ENCODE peak calls at places on chromosomes 11 and 22, in six cellular contexts. E, V, L, D, R and K are unnamed samples. For H3K4me1, the result is how much of the 10 kb centered on the place peaks cover.

GRCh38 chr11:112174789-112175595 is at the start of gene BCO2:
- DNase-seq in V (peak), L (peak), R (no peak), E (peak), D (peak), K (peak)

GRCh38 chr11:76672431-76673163 is 2.0 kb upstream of the LRRC32 start:
- DNase-seq in V (no peak), D (no peak), R (no peak), E (no peak), L (peak), K (no peak)

GRCh38 chr11:41449483-41450050 is 9.9 kb downstream of the LRRC4C start:
- DNase-seq in R (no peak), V (no peak), E (no peak), D (no peak), L (no peak), K (no peak)

GRCh38 chr11:46072172-46072964 is 48.9 kb downstream of the PHF21A start:
- DNase-seq in V (peak), L (no peak), D (no peak), R (no peak), E (no peak), K (no peak)

GRCh38 chr11:94588366-94588952 is 21.3 kb downstream of the PIWIL4 start:
- DNase-seq in L (peak), D (no peak), E (no peak), V (no peak), R (no peak), K (no peak)

GRCh38 chr22:44309137-44309536 is 3.6 kb downstream of the SHISAL1 start:
- DNase-seq in E (no peak), R (no peak), L (peak), V (peak), D (peak), K (no peak)

GRCh38 chr11:65429724-65430405 is 7.3 kb downstream of the NEAT1 start:
- DNase-seq in L (peak), R (no peak), D (peak), E (no peak), V (peak), K (no peak)

GRCh38 chr11:116601734-116602636 is 170.8 kb downstream of the BUD13 start:
- DNase-seq in L (peak), D (peak), V (peak), E (no peak), R (no peak), K (peak)

GRCh38 chr11:75371930-75372876 is 20.7 kb upstream of the ARRB1 start:
- DNase-seq in V (peak), L (peak), R (no peak), E (no peak), D (no peak), K (no peak)

GRCh38 chr11:64831411-64831891 is 13.0 kb downstream of the CDC42BPG start:
- DNase-seq in E (no peak), V (no peak), R (no peak), L (no peak), D (no peak), K (no peak)

GRCh38 chr11:75349540-75350116 is 1.8 kb downstream of the ARRB1 start:
- DNase-seq in E (peak), V (peak), R (no peak), L (no peak), D (no peak), K (peak)

GRCh38 chr11:28922351-28922981 is 814.3 kb downstream of the METTL15 start:
- DNase-seq in E (no peak), V (no peak), L (no peak), R (no peak), D (peak), K (no peak)

GRCh38 chr22:19448076-19448607 is 631 bp upstream of the C22orf39 start:
- DNase-seq in V (peak), E (no peak), D (peak), R (no peak), L (peak), K (peak)

DNA sequence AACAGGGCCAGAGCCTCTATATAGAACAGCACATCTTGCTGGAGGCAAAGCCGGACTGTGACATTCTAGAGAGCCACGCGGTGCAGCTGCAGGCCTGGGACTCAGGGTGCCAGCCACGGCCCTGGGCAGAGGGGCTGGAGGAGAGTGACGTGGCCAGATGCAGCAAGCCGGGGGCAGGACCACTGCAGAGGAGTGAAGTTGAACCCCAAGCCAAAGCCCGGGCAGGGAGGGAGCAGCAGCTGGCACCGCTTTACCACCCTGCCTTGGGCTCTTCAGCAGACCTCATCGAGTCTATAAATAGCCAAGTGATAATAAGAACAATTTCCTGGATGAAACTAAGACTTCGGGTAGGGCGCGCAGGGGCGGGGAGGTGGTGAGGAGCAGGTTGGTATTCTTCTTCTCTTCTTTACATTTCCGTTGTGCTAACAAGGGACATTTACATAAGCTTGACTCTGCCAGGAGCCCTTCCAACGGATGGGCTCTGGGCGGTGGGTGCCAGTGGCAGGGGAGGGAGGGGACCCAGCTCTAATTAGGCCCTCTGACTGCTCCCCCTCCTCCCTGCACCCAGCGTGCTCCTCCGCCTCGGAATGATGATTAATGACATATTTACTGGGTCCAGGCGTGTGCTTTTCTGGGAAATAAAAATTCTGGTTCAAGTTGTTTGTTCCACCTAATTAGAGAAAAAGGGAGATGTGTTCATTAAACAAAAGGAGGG is 110.2 kb downstream of the ST3GAL4 start:
- DNase-seq in R (no peak), L (no peak), D (no peak), V (no peak), E (no peak), K (no peak)
- H3K4me1 ChIP-seq in R (under half), L (under half), D (under half), V (under half), E (under half), K (under half)

GRCh38 chr11:124738713-124739478 is 846 bp upstream of the NRGN start:
- DNase-seq in R (no peak), E (no peak), D (no peak), V (no peak), L (no peak), K (no peak)
- H3K14ac ChIP-seq in R (no peak), E (no peak), D (peak), V (no peak), L (no peak), K (no peak)

DNA sequence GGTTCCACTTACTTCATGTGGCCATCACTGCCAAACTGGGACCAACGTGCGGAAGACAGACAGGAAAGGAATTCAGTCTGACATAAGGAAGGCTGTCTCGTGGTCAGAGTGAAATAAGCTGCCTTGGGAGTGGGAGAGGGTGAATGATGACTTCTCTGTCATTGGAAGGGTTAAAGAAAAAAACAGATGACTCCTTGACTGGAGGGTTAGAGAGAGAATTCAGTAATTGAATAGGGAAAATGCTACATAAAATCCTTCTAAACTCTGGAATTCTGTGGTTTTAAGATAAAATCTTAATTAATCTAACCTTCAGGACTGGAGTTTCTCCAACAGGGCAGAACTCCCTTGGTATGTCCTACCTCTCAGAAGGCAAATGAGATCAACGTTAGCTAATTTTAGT is 33.8 kb downstream of the RAB30 start:
- DNase-seq in L (no peak), E (no peak), V (peak), R (no peak), D (no peak), K (no peak)
- H3K4me1 ChIP-seq in L (under half), E (under half), V (under half), R (under half), D (under half), K (under half)

GRCh38 chr22:50144005-50144614 is 26.4 kb upstream of the PANX2 start:
- DNase-seq in L (no peak), E (no peak), V (no peak), D (no peak), R (no peak), K (no peak)

GRCh38 chr22:50146440-50147228 is 23.9 kb upstream of the PANX2 start:
- DNase-seq in L (peak), R (no peak), E (no peak), D (peak), V (no peak), K (no peak)

GRCh38 chr22:50148166-50148500 is 22.4 kb upstream of the PANX2 start:
- DNase-seq in L (no peak), R (no peak), V (no peak), E (no peak), D (no peak), K (no peak)

GRCh38 chr22:50143096-50143495 is 27.4 kb upstream of the PANX2 start:
- DNase-seq in L (no peak), E (no peak), D (no peak), V (no peak), R (no peak), K (no peak)

DNA sequence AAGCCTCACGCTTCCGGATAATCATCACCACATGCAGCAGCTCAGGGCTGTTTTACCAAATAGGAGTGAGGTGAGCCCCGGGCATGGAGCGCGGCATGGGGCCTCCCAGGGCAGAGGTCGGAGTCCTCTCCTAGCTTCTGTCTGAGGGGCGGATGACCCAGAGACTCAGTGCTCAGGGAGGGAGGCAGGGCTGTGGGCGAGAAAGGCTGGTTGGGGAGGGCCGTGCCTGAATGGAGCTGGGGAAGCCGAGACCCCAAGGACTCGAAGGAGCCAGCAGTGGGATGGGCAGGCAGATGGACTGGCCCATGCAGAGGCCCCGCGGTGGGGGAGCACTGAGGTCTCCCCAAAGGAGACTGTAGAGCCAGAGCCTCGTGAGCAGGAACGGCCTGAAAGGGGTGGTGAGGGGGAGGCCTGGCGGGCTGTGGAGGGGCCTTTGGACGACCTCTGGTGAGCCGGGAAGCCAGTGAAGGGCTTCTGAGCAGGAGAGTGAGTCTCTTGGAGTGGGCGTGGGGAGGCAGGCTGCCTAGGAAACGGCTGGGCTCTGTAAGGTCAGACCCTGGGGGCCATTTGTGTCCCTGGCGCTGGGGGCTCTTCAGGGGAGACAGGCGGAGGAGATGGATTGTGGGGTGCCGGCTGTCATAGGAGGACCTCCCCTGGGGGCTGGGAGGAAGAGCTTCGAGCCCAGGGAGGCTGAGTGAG is 24.6 kb upstream of the PANX2 start:
- DNase-seq in E (no peak), V (no peak), L (no peak), R (no peak), D (no peak), K (no peak)
- H3K14ac ChIP-seq in E (no peak), V (peak), L (no peak), R (no peak), D (no peak), K (no peak)

GRCh38 chr22:36419912-36420882 is 32.4 kb upstream of the MYH9 start:
- DNase-seq in E (no peak), R (no peak), V (peak), L (peak), D (no peak), K (no peak)
- H3K4me1 ChIP-seq in E (under half), R (under half), V (under half), L (under half), D (under half), K (under half)

GRCh38 chr11:8587915-8588314 is 6.1 kb downstream of the STK33 start:
- DNase-seq in R (no peak), D (no peak), L (no peak), V (no peak), E (no peak), K (no peak)

GRCh38 chr11:8584511-8584910 is 9.5 kb downstream of the STK33 start:
- DNase-seq in D (no peak), E (no peak), L (no peak), V (no peak), R (no peak), K (no peak)

GRCh38 chr11:8584096-8584495 is 9.9 kb downstream of the STK33 start:
- DNase-seq in E (no peak), R (no peak), V (no peak), L (no peak), D (peak), K (no peak)

GRCh38 chr11:8586184-8586583 is 7.8 kb downstream of the STK33 start:
- DNase-seq in D (no peak), V (no peak), E (no peak), L (no peak), R (no peak), K (no peak)

GRCh38 chr11:8586805-8587204 is 7.2 kb downstream of the STK33 start:
- DNase-seq in R (no peak), E (no peak), D (no peak), V (no peak), L (no peak), K (no peak)
- H3K14ac ChIP-seq in R (no peak), E (no peak), D (no peak), V (no peak), L (no peak), K (no peak)

GRCh38 chr22:42077486-42078125 is 1.9 kb upstream of the SMDT1 start:
- DNase-seq in L (no peak), R (no peak), V (no peak), E (no peak), D (no peak), K (no peak)
- H3K4me1 ChIP-seq in L (under half), R (under half), V (under half), E (under half), D (under half), K (under half)

GRCh38 chr11:71947498-71947897 is 18.7 kb downstream of the RNF121 start:
- DNase-seq in L (peak), V (no peak), D (no peak), E (no peak), R (no peak), K (no peak)
- H3K14ac ChIP-seq in L (no peak), V (no peak), D (no peak), E (no peak), R (no peak), K (no peak)

DNA sequence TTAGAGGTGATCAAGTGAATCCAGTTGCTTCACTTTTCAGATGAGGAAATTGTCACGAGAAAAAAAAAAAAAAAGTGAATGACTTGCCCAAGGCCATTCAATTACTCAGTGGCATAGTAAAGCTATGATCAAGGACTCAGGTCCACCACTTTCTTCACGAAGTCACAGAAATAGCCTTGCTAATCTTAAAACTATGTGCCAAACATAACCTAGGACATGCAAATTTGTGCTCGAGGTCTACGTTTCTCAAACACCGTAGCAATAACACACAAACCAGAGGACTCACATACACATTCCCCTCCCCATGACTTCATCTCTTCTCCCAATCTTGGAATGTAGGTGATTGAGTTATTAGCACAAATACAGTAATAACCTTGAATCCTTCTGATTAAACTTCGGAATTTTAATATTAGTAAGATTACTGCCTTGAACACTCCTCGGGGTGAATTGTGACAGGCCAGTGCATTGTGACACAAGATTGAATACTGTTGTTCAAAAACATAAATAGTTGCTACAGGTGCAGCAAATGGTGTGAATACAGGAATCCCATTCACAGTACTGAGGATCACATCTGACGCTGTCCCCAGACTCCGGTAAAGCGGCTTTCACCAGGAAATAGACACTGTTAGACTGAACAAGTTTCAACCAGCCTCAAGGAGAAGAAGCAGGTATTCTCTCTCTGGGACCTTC is 3.8 kb downstream of the LGR4 start:
- DNase-seq in R (no peak), E (no peak), V (peak), L (peak), D (peak), K (no peak)
- H3K4me1 ChIP-seq in R (under half), E (half or more), V (under half), L (under half), D (under half), K (under half)

GRCh38 chr11:25711008-25711407 is 620.9 kb upstream of the ANO3 start:
- DNase-seq in E (no peak), V (no peak), R (no peak), D (no peak), L (no peak), K (no peak)
- H3K14ac ChIP-seq in E (no peak), V (no peak), R (no peak), D (no peak), L (no peak), K (no peak)